ENCODE peak calls at places on chromosome 10, in eight cellular contexts. F, Y, Q, I, T, J, L and X are unnamed samples.

GRCh38 chr10:83274088-83274487 is 865.2 kb upstream of the GHITM start:
- DNase-seq in F (no peak), Y (no peak), Q (no peak), I (no peak), T (no peak), J (no peak), L (no peak), X (no peak)

GRCh38 chr10:104478380-104478779 is 124.7 kb downstream of the CFAP58 start:
- DNase-seq in F (no peak), Y (no peak), Q (no peak), I (no peak), T (no peak), J (no peak), L (no peak), X (no peak)

GRCh38 chr10:102674566-102674965 is 30.3 kb downstream of the TRIM8 start:
- DNase-seq in F (no peak), Y (no peak), Q (no peak), I (no peak), T (no peak), J (no peak), L (peak; percentile 37), X (no peak)

GRCh38 chr10:114525368-114525949 is 121.2 kb upstream of the AFAP1L2 start:
- DNase-seq in F (no peak), Y (peak; percentile 35), Q (no peak), I (peak; percentile 43), T (no peak), J (no peak), L (peak; percentile 68), X (no peak)

GRCh38 chr10:94496646-94497045 is 48.9 kb upstream of the HELLS start:
- DNase-seq in F (no peak), Y (no peak), Q (no peak), I (no peak), T (no peak), J (no peak), L (no peak), X (no peak)

GRCh38 chr10:88115968-88116367 is 252.5 kb downstream of the PTEN start:
- DNase-seq in F (peak; percentile 36), Y (no peak), Q (no peak), I (no peak), T (peak; percentile 43), J (peak; percentile 13), L (no peak), X (no peak)

GRCh38 chr10:49350856-49351532 is 44.9 kb downstream of the DRGX start:
- DNase-seq in F (no peak), Y (no peak), Q (no peak), I (no peak), T (no peak), J (no peak), L (no peak), X (no peak)

GRCh38 chr10:70803768-70804423 is 11.9 kb upstream of the SGPL1 start:
- DNase-seq in F (no peak), Y (no peak), Q (no peak), I (no peak), T (no peak), J (no peak), L (no peak), X (peak; percentile 67)

GRCh38 chr10:122546242-122546641 is 14.3 kb upstream of the DMBT1 start:
- DNase-seq in F (no peak), Y (no peak), Q (no peak), I (no peak), T (no peak), J (no peak), L (no peak), X (no peak)

GRCh38 chr10:116831790-116832189 is 17.5 kb upstream of the ENO4 start:
- DNase-seq in F (no peak), Y (no peak), Q (no peak), I (no peak), T (no peak), J (no peak), L (no peak), X (no peak)

GRCh38 chr10:49332333-49332732 is 33.4 kb downstream of the C10orf71 start:
- DNase-seq in F (no peak), Y (no peak), Q (no peak), I (no peak), T (no peak), J (no peak), L (no peak), X (no peak)